ENCODE peak calls at places on chromosomes 1 and 21, in six cellular contexts. L is GM06990, R is lower leg skin, U is astrocyte of the cerebellum, Y is HFF-Myc, H is fibroblast of lung. V is an unnamed sample.
A peak's percentile ranks its signal among the peaks of the same experiment; 100 is the strongest.

GRCh38 chr1:111234258-111234657 is 6.7 kb downstream of the CHI3L2 start:
- DNase-seq in Y (no peak), L (no peak), H (no peak), R (no peak), U (no peak), V (no peak)

GRCh38 chr1:170661646-170662411 is 2.1 kb upstream of the PRRX1 start:
- DNase-seq in U (no peak), H (peak; percentile 68), R (no peak), L (no peak), Y (no peak), V (no peak)

GRCh38 chr1:114509596-114510234 is 1.3 kb downstream of the TRIM33 start:
- DNase-seq in L (no peak), Y (no peak), R (no peak), U (no peak), H (no peak), V (no peak)

GRCh38 chr1:248805905-248806304 is 19.8 kb downstream of the SH3BP5L start:
- DNase-seq in L (no peak), Y (no peak), U (no peak), H (no peak), R (no peak), V (no peak)

GRCh38 chr1:20058531-20058930 is 11.5 kb upstream of the PLA2G5 start:
- DNase-seq in H (peak; percentile 69), L (no peak), U (peak; percentile 8), Y (peak; percentile 36), R (no peak), V (no peak)

GRCh38 chr1:67785847-67786753 is 47.2 kb downstream of the GNG12 start:
- DNase-seq in H (peak; percentile 54), U (no peak), R (no peak), Y (no peak), L (no peak), V (no peak)

GRCh38 chr1:242055921-242056320 is 57.0 kb upstream of the MAP1LC3C start:
- DNase-seq in L (no peak), R (no peak), Y (no peak), H (no peak), U (no peak), V (no peak)

GRCh38 chr21:31283025-31283424 is 61.0 kb downstream of the TIAM1 start:
- DNase-seq in U (no peak), Y (no peak), H (no peak), R (no peak), L (no peak), V (no peak)

GRCh38 chr1:198633675-198634121 is 5.1 kb upstream of the PTPRC start:
- DNase-seq in R (no peak), U (no peak), Y (no peak), L (no peak), H (no peak), V (no peak)

GRCh38 chr1:171999756-172000155 is 158.5 kb downstream of the DNM3 start:
- DNase-seq in Y (no peak), U (no peak), H (no peak), L (no peak), R (no peak), V (no peak)

GRCh38 chr1:175402336-175402735 is 209.8 kb upstream of the KIAA0040 start:
- DNase-seq in Y (no peak), H (no peak), L (no peak), R (no peak), U (no peak), V (no peak)

GRCh38 chr21:42572906-42573495 is 59.3 kb downstream of the SLC37A1 start:
- DNase-seq in U (no peak), H (no peak), R (no peak), L (no peak), Y (no peak), V (no peak)

GRCh38 chr1:47578862-47579419 is 141.1 kb downstream of the FOXD2 start:
- DNase-seq in H (no peak), R (peak; percentile 23), L (no peak), Y (peak; percentile 50), U (no peak), V (no peak)

GRCh38 chr1:200526709-200527612 is 93.6 kb downstream of the KIF14 start:
- DNase-seq in H (peak; percentile 50), R (no peak), U (no peak), L (peak; percentile 35), Y (peak; percentile 12), V (no peak)

DNA sequence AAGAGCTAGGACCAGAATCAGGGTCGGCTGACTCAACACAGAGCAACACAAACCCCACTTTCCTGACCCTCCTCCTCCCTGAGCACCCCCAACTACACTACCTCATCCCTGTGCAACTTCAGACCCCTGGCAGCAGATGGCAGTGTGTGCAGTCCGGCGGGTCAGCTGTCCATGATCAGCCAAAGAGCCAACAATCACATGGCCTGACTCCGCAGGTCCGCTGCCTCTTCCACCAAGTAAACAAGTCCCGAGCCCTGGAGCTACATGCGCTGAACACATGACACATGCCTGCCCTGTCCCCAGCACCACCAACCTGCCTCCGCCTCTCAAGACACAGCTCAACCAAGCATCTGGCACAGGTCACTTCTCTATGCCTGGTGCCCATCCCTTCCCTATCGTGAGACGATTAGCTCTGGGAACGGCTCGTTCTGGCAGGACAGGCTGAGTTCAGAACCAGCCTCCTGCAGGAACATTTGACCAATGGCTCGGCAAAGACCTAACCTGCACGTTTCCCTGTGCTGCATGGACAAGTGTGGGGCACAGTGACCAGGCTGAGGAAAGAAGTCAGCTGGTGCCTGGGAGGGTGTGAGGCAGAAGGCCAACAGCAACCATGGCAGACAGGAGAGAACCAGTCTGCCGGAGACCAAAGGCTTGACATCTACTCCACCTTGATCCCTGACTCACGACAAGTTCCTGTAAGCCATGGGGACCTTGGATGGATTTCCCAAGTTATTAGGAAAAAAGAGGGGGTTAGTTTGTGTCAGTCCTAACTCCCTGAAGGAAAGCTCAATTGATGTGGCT is 60.3 kb downstream of the CD46 start:
- DNase-seq in L (no peak), U (no peak), R (peak; percentile 59), H (peak; percentile 31), Y (no peak), V (no peak)
- TF ChIP-seq CTCF in L (peak; percentile 52), U (peak; percentile 34), R (no peak), H (peak; percentile 57), Y (peak; percentile 64), V (no peak)

DNA sequence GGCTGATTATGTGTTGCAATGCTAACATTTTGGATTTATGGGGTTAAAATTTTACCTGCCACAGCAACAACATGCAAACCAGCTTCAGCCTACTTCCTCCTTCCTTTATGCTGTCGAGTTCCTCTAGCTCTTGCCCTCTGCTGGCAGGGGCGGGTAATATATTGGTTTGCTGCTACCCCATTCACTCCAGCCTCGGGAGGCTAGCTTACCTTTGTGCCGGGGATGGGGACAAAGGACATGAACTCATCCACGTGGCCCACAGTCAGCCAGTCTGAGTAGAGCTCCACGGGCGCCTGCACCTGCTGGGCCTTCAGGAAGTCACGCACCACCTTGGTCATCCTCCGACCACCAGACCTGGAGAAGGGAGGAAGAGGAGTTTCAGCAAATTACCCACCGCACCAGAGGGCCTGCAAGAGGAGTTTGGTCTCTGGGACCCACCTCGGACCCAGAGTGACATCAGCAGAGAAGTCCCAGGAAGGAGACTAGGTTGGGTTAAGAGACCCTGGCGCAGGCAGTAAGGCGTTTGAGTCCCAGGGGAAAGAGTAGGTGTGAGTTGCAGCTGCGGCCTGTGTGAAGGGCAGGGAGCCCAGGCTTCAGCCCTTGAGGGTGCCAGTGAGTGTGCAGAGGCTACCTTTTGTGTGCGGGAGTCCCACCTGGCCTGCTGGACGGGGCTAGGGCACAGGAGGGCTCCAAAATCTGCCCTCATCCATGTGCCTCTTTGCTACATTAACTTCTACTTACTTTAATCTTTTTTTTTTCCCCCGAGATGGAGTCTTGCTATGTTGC is 21.8 kb upstream of the SDHB start:
- DNase-seq in L (no peak), H (no peak), R (no peak), Y (no peak), U (no peak), V (no peak)
- TF ChIP-seq CTCF in L (peak; percentile 54), H (peak; percentile 27), R (no peak), Y (peak; percentile 65), U (peak; percentile 41), V (no peak)

GRCh38 chr1:229993060-229993459 is 74.0 kb upstream of the GALNT2 start:
- DNase-seq in U (no peak), Y (no peak), L (no peak), R (no peak), H (no peak), V (no peak)

GRCh38 chr1:229991724-229992333 is 75.2 kb upstream of the GALNT2 start:
- DNase-seq in Y (no peak), R (peak; percentile 9), U (no peak), L (no peak), H (no peak), V (no peak)

GRCh38 chr1:229991104-229991513 is 75.9 kb upstream of the GALNT2 start:
- DNase-seq in Y (no peak), L (no peak), U (no peak), R (no peak), H (no peak), V (no peak)

GRCh38 chr1:229990326-229990725 is 76.7 kb upstream of the GALNT2 start:
- DNase-seq in H (no peak), L (no peak), Y (no peak), R (no peak), U (no peak), V (no peak)

GRCh38 chr1:229993894-229994293 is 73.1 kb upstream of the GALNT2 start:
- DNase-seq in Y (no peak), H (no peak), U (no peak), L (no peak), R (no peak), V (no peak)
- TF ChIP-seq CTCF in Y (no peak), H (no peak), U (no peak), L (no peak), R (no peak), V (no peak)

GRCh38 chr1:161168906-161169305 is 2.7 kb downstream of the PPOX start:
- DNase-seq in L (no peak), U (no peak), H (no peak), Y (no peak), R (no peak), V (no peak)

GRCh38 chr1:161163793-161164192 is 2.4 kb upstream of the PPOX start:
- DNase-seq in H (no peak), R (no peak), L (no peak), U (no peak), Y (no peak), V (no peak)

GRCh38 chr1:161164901-161165620 is 1.2 kb upstream of the PPOX start:
- DNase-seq in H (no peak), R (no peak), U (no peak), L (no peak), Y (no peak), V (no peak)

GRCh38 chr1:161166669-161167548 is 683 bp downstream of the PPOX start:
- DNase-seq in R (no peak), H (no peak), L (no peak), U (no peak), Y (no peak), V (no peak)

DNA sequence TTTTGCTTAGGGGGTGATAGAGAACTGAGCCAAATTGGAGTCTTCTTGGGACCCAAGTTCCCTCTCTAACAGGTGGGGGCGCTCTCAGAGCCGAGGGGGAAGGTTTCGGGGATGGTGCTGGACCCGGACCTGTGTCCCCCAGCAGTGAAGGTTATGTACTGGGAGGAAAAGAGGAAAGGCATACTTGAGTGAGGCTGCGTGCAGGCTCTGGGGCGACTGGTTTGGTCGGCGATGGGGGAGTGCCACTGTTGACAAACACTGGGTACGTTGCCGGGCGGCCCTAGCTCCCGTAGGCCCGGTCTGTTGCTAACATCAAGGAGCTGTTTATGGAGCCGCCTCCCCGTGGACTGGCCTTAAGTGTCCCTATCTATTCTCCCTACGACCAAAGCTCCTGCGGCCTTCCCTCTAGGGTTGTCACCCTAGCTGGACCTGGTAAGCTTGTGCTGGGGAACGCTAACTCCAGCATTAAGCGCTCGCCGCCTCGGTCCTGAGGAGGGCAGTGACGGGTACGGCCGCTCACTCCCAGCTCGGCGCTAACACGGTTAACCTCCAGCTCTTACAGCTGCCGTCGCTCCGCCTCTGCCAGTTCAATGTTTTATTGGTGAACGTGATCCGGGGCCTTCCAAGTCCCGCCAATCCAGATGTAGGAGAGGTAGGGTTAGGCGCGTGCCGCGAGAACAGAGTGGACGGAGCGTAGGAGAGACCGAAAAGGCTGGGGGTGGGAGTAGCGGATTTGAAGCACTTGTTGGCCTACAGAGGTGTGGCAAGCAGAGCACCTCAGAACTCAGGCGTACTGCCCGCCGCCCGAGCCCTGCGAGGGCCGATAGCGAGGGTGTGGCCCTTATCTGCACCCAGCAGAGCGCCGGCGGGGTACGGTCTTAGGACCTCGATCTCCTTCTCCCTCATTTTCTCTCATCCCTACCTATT is at the start of gene PPOX:
- DNase-seq in Y (peak; percentile 92), H (peak; percentile 98), R (peak; percentile 98), U (peak; percentile 97), L (peak; percentile 91), V (peak; percentile 86)
- TF ChIP-seq CTCF in Y (peak; percentile 48), H (peak; percentile 53), R (no peak), U (peak; percentile 68), L (peak; percentile 75), V (no peak)